ENCODE peak calls at places on chromosomes 1 and 21, in five cellular contexts. E is HCT116, F is GM12878, A is H1, L is K562. B is an unnamed sample.
A peak's percentile ranks its signal among the peaks of the same experiment; 100 is the strongest.

GRCh38 chr1:180188103-180188506 is 33.4 kb downstream of the QSOX1 start:
- DNase-seq in E (no peak), F (no peak), A (no peak), L (peak; percentile 77), B (peak; percentile 41)

GRCh38 chr21:25280061-25280460 is 327.2 kb downstream of the MRPL39 start:
- DNase-seq in L (no peak), E (no peak), A (no peak), F (no peak), B (no peak)

GRCh38 chr1:62437273-62437945 is 560 bp downstream of the USP1 start:
- DNase-seq in L (no peak), F (no peak), A (no peak), E (no peak), B (no peak)

GRCh38 chr1:151909167-151910149 is at the start of gene THEM4:
- DNase-seq in F (peak; percentile 79), L (peak; percentile 95), E (peak; percentile 92), A (peak; percentile 97), B (peak; percentile 92)

GRCh38 chr1:161182214-161182613 is 4.9 kb upstream of the B4GALT3 start:
- DNase-seq in L (no peak), A (no peak), E (no peak), F (peak; percentile 63), B (no peak)

GRCh38 chr1:181018901-181019681 is 3.6 kb downstream of the STX6 start:
- DNase-seq in E (no peak), L (no peak), A (no peak), F (no peak), B (no peak)

GRCh38 chr1:183467687-183468086 is 4.6 kb upstream of the SMG7 start:
- DNase-seq in E (no peak), F (no peak), A (no peak), L (no peak), B (peak; percentile 38)

GRCh38 chr1:26327956-26328362 is 10.2 kb downstream of the CD52 start:
- DNase-seq in A (no peak), E (no peak), L (no peak), F (no peak), B (no peak)

DNA sequence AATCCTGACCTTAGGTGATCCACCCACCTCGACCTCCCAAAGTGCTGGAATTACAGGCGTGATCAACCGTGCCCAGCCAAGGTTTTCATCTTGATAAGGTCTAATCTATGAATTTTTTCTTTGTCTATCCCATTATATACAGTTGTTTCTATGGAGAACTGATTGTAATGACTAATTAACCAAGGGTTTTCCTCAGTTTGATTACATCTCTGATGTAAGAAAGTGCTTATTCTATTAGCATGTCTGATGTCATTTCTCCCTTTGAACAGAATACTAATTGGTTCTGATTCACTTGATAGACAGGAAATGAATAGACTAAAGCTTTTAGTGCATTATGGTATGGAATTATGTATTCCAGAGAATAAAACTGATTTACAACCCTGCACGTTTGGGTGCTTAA is 11.8 kb downstream of the PACC1 start:
- DNase-seq in E (no peak), A (no peak), L (no peak), F (no peak), B (no peak)
- H3K9ac ChIP-seq in E (no peak overlapping the region), A (no peak overlapping the region), L (no peak overlapping the region), F (no peak overlapping the region), B (no peak overlapping the region)

GRCh38 chr1:67404212-67404620 is 26.0 kb downstream of the SERBP1 start:
- DNase-seq in F (no peak), A (no peak), E (peak; percentile 38), L (no peak), B (no peak)
- TF ChIP-seq SRF in F (no peak), A (no peak), E (no peak), L (no peak), B (no peak)

DNA sequence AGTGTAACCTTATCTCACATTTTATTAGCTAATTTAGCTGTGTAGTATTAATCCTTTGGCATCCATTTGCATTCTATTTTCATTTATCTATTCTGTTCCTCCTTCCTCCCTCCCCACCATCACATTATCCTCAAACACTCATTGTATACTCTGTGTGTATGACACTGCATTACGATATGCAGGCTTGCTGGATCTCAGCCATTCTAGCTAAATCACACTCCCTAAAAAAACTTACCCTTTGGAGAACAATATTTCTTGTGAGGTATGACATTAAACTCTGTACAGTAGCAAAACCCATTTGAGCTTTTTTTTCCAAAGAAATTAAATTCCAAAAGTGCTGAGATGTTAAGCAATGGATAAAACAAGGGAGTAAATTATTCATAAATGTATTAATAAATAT is 11.4 kb upstream of the RAB3GAP2 start:
- DNase-seq in L (no peak), F (no peak), A (no peak), E (no peak), B (no peak)
- H3K9ac ChIP-seq in L (no peak overlapping the region), F (no peak overlapping the region), A (no peak overlapping the region), E (no peak overlapping the region), B (no peak overlapping the region)

DNA sequence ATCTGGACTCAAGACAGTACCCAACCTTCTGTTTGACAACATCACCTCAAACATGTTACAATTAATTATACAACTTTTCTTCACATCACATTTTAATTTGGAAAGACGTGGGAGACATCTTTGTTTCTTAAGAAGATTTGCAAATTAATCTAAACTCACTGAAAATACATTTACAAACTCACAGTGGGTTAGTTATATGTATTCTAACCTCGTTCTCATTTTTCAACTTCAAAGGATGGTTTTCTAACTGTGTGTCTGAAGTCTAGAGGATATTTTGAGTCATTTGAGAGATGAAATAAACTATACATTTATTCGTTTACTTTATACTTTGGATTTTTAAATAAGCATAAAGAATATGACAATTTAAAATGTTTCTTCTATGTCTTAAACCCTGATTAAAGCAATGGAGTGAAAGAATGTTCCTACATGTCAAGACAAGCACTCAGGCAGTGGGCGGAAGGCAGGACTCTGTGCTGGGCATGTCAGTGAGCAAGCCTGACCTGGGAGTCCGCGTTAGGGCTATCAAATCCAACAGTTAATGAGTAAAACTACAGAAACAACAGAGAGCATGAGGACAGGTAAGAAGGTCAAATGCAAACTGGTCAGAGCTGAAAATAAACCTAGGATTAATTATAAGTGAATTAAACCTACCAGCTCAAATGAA is 76.5 kb upstream of the CTTNBP2NL start:
- DNase-seq in L (no peak), F (no peak), A (no peak), E (no peak), B (no peak)
- TF ChIP-seq SRF in L (no peak), F (no peak), A (no peak), E (no peak), B (no peak)

GRCh38 chr1:203295796-203296195 is 9.5 kb upstream of the BTG2 start:
- DNase-seq in L (no peak), F (no peak), E (no peak), A (no peak), B (no peak)
- H3K9ac ChIP-seq in L (no peak overlapping the region), F (no peak overlapping the region), E (no peak overlapping the region), A (no peak overlapping the region), B (no peak overlapping the region)

GRCh38 chr1:206739411-206740076 is 31.0 kb upstream of the IL19 start:
- DNase-seq in E (no peak), A (no peak), L (no peak), F (peak; percentile 99), B (no peak)
- TF ChIP-seq SRF in E (no peak), A (no peak), L (no peak), F (no peak), B (no peak)

GRCh38 chr1:163565171-163565570 is 243.4 kb downstream of the NUF2 start:
- DNase-seq in A (no peak), L (no peak), E (no peak), F (no peak), B (no peak)
- H3K9ac ChIP-seq in A (no peak overlapping the region), L (no peak overlapping the region), E (no peak overlapping the region), F (no peak overlapping the region), B (no peak overlapping the region)

GRCh38 chr1:210738256-210738655 is 395.7 kb downstream of the KCNH1 start:
- DNase-seq in F (no peak), A (no peak), L (no peak), E (no peak), B (no peak)

GRCh38 chr1:210739627-210740026 is 394.3 kb downstream of the KCNH1 start:
- DNase-seq in E (no peak), A (no peak), L (no peak), F (no peak), B (no peak)

GRCh38 chr1:210741564-210741963 is 392.4 kb downstream of the KCNH1 start:
- DNase-seq in E (no peak), F (no peak), L (no peak), A (no peak), B (no peak)

GRCh38 chr1:210731597-210731996 is 402.4 kb downstream of the KCNH1 start:
- DNase-seq in E (no peak), L (no peak), A (no peak), F (no peak), B (no peak)

DNA sequence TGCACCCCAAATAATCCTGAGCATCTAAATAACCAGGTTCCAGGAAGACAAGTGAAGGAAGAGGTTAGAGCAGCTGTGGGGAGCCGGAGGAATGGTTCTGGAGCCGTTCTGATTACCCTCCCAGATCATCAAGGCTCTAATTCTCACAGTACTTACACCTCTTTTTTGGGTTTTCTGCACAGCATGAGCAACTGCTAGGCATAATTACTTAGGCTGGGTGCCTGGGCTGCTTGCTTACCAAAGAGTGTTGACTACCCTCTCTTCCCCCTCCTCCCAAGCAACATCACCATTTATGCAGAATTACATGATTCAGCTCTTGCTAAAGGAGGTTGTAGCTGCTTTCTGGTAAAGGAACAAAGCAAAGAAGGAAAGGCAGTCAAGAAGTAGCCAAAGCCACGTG is 397.3 kb downstream of the KCNH1 start:
- DNase-seq in F (no peak), E (no peak), L (no peak), A (no peak), B (no peak)
- TF ChIP-seq SRF in F (no peak), E (no peak), L (no peak), A (no peak), B (no peak)